ENCODE peak calls at places on chromosomes 3 and 15, in four cellular contexts. One of them, this sample, is unnamed.

GRCh38 chr3:186413615-186414415 is 51.8 kb upstream of the DGKG start:
- DNase-seq in cardiac septum: no peak
- DNase-seq in SJSA1: no peak
- DNase-seq in AG09309: no peak
- DNase-seq in this sample: peak; percentile 84

GRCh38 chr3:34305266-34305665 is 506.8 kb downstream of the PDCD6IP start:
- DNase-seq in cardiac septum: no peak
- DNase-seq in SJSA1: no peak
- DNase-seq in AG09309: no peak
- DNase-seq in this sample: no peak

GRCh38 chr3:128548426-128549282 is 55.7 kb upstream of the GATA2 start:
- DNase-seq in cardiac septum: no peak
- DNase-seq in SJSA1: no peak
- DNase-seq in AG09309: no peak
- DNase-seq in this sample: no peak

GRCh38 chr3:186060222-186060621 is 48.7 kb downstream of the ETV5 start:
- DNase-seq in cardiac septum: no peak
- DNase-seq in SJSA1: no peak
- DNase-seq in AG09309: no peak
- DNase-seq in this sample: no peak

GRCh38 chr3:23667536-23668429 is 138.0 kb upstream of the UBE2E1 start:
- DNase-seq in cardiac septum: no peak
- DNase-seq in SJSA1: peak; percentile 82
- DNase-seq in AG09309: no peak
- DNase-seq in this sample: no peak

GRCh38 chr3:88203537-88204143 is 53.9 kb downstream of the C3orf38 start:
- DNase-seq in cardiac septum: no peak
- DNase-seq in SJSA1: peak; percentile 21
- DNase-seq in AG09309: peak; percentile 28
- DNase-seq in this sample: peak; percentile 73

GRCh38 chr3:46025139-46025538 is 2.1 kb downstream of the XCR1 start:
- DNase-seq in cardiac septum: no peak
- DNase-seq in SJSA1: no peak
- DNase-seq in AG09309: no peak
- DNase-seq in this sample: no peak

GRCh38 chr3:87771338-87772059 is 287.3 kb downstream of the CGGBP1 start:
- DNase-seq in cardiac septum: peak; percentile 70
- DNase-seq in SJSA1: no peak
- DNase-seq in AG09309: no peak
- DNase-seq in this sample: peak; percentile 23

GRCh38 chr3:14576163-14576562 is 36.0 kb upstream of the GRIP2 start:
- DNase-seq in cardiac septum: no peak
- DNase-seq in SJSA1: no peak
- DNase-seq in AG09309: no peak
- DNase-seq in this sample: no peak

GRCh38 chr3:132421832-132422231 is 4.5 kb downstream of the DNAJC13 start:
- DNase-seq in cardiac septum: no peak
- DNase-seq in SJSA1: peak; percentile 73
- DNase-seq in AG09309: no peak
- DNase-seq in this sample: no peak

GRCh38 chr3:186990878-186991308 is 60.6 kb downstream of the ST6GAL1 start:
- DNase-seq in cardiac septum: no peak
- DNase-seq in SJSA1: no peak
- DNase-seq in AG09309: no peak
- DNase-seq in this sample: no peak

GRCh38 chr3:195446359-195446758 is 3.5 kb upstream of the ACAP2 start:
- DNase-seq in cardiac septum: no peak
- DNase-seq in SJSA1: no peak
- DNase-seq in AG09309: no peak
- DNase-seq in this sample: no peak

GRCh38 chr15:92018535-92019239 is 165.2 kb downstream of the SLCO3A1 start:
- DNase-seq in cardiac septum: no peak
- DNase-seq in SJSA1: no peak
- DNase-seq in AG09309: no peak
- DNase-seq in this sample: no peak

This sample was measured in mucosa of gallbladder.